ENCODE peak calls at places on chromosomes 12 and 14, in five cellular contexts. O is H1, J is GM12878, F is HepG2, G is SK-N-SH. Z is an unnamed sample.

GRCh38 chr12:82687020-82687951 is 580 bp downstream of the TMTC2 start:
- DNase-seq in O (peak), J (no peak), F (no peak), G (no peak), Z (peak)

GRCh38 chr12:79119796-79120195 is 255.2 kb downstream of the SYT1 start:
- DNase-seq in O (no peak), J (no peak), F (no peak), G (no peak), Z (no peak)

GRCh38 chr12:97151481-97151880 is 244.4 kb downstream of the NEDD1 start:
- DNase-seq in O (no peak), J (no peak), F (no peak), G (no peak), Z (no peak)

GRCh38 chr12:92987362-92987761 is 58.3 kb upstream of the EEA1 start:
- DNase-seq in O (no peak), J (no peak), F (peak), G (peak), Z (no peak)

GRCh38 chr12:93849946-93850345 is 172.8 kb downstream of the CRADD start:
- DNase-seq in O (no peak), J (no peak), F (no peak), G (no peak), Z (no peak)

GRCh38 chr14:93954900-93955891 is 21.2 kb downstream of the ASB2 start:
- DNase-seq in O (no peak), J (no peak), F (no peak), G (peak), Z (no peak)

GRCh38 chr12:1607940-1608782 is 13.8 kb upstream of the FBXL14 start:
- DNase-seq in O (no peak), J (no peak), F (no peak), G (no peak), Z (no peak)

GRCh38 chr14:76089151-76089550 is 62.6 kb upstream of the GPATCH2L start:
- DNase-seq in O (no peak), J (no peak), F (no peak), G (no peak), Z (no peak)

GRCh38 chr14:36383674-36384421 is 63.4 kb upstream of the MBIP start:
- DNase-seq in O (no peak), J (no peak), F (no peak), G (no peak), Z (no peak)

GRCh38 chr14:104290756-104291122 is 152.4 kb downstream of the KIF26A start:
- DNase-seq in O (no peak), J (no peak), F (no peak), G (peak), Z (no peak)

DNA sequence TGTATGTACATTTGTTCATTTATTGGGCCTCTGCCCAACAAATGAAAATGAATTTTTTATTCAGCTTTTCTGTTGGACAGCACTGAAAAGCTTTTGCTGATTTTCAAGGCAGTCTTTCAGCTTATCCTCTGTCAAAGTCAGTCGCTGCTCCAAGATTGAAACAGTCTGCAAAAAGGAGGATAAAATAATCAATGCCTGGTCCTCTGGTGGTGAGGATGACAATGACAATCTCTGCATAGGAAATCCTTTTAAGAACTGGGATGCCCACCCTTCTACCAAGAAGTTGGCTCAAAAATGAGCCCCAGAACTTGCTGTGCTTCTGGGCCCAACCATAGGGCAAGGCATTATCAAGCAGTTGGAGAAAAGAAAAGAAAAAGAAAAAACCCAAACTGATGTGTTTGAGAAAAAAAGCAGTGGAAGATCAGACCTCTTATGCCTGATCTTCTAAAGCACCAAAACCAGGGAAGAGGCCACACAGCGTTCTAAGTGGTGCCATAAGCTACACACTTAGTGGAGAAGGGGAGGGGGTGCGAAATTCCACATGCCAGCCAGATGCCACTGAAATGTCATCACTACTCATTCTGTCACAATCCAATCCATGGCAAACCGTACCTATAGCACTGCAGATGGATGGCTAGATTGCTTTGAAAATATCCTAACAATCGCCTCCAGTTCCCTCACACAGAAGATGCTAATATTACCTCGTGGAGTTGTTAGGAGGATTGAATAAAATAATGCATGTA is 69.0 kb upstream of the DUSP6 start:
- DNase-seq in O (no peak), J (no peak), F (no peak), G (no peak), Z (no peak)
- TF ChIP-seq TAF1 in O (no peak), J (no peak), F (no peak), G (no peak), Z (no peak)

GRCh38 chr12:20372326-20373097 is 4.2 kb downstream of the PDE3A start:
- DNase-seq in O (no peak), J (no peak), F (no peak), G (no peak), Z (no peak)

GRCh38 chr12:20377750-20378149 is 9.4 kb downstream of the PDE3A start:
- DNase-seq in O (no peak), J (no peak), F (no peak), G (no peak), Z (no peak)

GRCh38 chr12:20374775-20375174 is 6.4 kb downstream of the PDE3A start:
- DNase-seq in O (no peak), J (no peak), F (no peak), G (no peak), Z (no peak)

GRCh38 chr12:20382117-20382516 is 13.8 kb downstream of the PDE3A start:
- DNase-seq in O (no peak), J (no peak), F (no peak), G (no peak), Z (no peak)

GRCh38 chr12:20376984-20377383 is 8.6 kb downstream of the PDE3A start:
- DNase-seq in O (no peak), J (no peak), F (no peak), G (peak), Z (no peak)
- TF ChIP-seq TAF1 in O (no peak), J (no peak), F (no peak), G (no peak), Z (no peak)

DNA sequence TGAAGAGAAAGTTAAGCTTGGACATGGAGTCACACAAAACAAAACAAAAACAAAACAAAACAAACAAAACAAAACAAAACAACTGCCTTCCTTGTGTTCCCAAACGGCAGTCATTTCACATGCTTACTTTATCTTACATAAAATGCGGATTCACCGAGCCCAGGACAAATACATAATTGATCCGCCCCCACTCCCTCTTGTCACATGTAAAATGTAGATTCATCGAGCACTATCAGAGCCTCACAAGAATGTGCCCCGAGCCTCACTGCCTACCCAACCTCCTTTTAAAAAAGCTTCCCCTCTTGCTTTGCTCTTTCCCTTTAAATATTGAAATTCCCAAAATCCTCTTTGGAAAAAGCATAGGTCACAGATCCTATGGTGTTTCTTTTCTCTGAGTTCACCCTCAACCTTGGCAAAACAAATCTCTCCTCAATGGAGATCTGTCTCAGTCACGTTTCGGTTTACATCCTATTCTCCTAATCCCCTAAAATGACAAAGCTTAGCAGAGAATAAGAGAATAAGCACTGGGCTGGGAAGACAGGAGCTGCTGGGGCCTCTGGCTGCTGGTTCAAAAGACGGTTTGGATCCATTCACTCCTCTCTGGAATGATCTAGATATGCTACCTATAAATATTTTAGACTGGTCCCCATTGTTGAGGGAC is 83.7 kb downstream of the NINJ2 start:
- DNase-seq in O (no peak), J (no peak), F (no peak), G (no peak), Z (no peak)
- TF ChIP-seq TAF1 in O (no peak), J (no peak), F (no peak), G (no peak), Z (no peak)

DNA sequence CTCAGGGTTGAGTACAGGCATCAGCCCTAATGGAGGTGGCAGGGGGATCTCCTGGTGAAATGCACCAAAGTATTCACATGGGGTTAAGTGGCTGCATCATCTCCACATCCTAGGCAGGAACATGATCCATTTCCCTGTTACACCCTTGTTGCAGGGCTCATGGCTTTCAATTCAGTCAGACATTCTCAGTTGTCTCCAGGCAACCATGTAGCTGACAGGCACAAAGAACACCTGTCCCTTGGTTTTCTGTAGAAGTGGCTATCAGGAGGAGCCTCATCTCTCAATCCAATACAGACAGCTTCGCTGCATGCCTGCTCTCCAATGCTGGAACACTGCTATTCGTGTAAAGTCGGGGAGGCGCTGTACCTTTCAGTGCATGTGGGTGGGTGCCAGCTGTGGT is 299.0 kb upstream of the FOXG1 start:
- DNase-seq in O (no peak), J (no peak), F (no peak), G (no peak), Z (no peak)
- TF ChIP-seq TAF1 in O (no peak), J (no peak), F (no peak), G (no peak), Z (no peak)

GRCh38 chr12:64385468-64385867 is 5.1 kb downstream of the C12orf56 start:
- DNase-seq in O (no peak), J (no peak), F (no peak), G (no peak), Z (no peak)
- TF ChIP-seq TAF1 in O (no peak), J (no peak), F (no peak), G (no peak), Z (no peak)

DNA sequence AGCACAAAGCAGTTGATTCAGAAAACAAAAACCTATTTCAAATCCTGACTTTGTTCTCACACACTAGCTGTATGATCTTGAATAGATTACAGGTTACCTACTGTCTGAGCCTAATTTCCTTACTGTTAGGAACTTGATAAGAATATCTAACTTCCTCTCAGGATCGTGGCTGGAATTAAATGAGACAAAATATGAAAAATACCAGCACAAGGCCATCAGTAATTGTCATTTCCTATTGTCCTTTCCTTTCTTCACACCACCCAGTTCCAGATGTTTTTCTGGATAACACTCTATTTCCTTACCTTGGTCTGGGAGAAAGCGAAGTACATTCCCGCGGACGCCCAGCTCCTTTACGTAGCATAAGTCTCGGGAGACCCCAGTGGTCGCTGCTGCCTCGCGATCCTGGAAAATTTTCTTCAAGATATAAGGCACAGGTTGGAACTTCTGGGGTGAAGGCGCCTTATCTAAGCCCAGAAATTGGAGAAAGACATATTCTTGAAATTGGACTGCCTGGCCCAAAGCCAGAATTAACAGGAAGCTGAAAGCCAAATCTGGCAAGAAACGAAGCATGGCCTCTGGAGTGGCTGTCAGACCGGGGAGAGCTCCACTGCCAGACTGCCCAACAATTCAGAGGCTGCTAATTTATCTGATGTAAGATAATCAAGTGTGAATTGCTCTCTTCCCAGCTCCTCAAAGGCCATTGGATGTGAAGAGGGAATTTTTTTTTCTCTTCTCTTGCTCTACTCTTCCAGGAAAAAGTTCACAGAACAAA is at the start of gene GDF3:
- DNase-seq in O (no peak), J (no peak), F (no peak), G (no peak), Z (no peak)
- TF ChIP-seq TAF1 in O (no peak), J (no peak), F (no peak), G (no peak), Z (no peak)

DNA sequence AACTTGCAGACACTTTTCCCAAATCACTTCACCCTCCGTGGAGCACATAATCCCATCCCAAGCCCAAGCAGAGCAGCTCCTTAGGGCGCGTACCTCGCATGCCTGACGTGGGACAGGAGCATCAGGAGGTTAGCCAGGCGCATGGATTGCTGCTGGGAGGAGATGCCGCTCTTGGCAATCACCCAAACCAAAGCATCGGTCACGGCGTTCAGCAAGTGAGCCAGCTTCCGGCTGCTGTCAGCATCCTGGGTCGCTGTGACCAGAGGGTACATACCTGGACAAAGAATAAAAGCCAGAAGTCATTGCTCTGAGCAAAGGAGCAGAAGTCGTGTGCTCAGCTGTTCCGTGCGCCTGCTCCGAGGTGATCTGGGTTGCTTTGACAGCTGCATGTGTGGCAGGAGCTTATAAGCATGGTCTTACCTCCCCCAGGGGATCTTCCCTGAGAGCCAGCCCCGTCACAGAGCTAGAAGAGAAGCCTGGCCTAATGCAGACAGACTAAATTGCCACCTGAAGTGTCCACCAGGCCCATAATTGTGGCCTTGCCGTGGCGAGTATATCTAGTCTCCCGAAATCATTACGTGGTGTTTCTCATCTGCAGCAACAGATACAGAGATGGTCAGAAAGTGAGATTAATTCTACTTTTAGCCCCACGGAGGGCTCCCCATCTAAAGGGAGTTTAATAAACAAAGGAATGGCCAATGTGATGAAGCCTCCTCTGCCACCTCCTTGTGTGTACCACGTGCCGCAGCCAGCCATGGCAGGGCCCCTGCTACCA is 59.1 kb downstream of the ESR2 start:
- DNase-seq in O (no peak), J (no peak), F (no peak), G (peak), Z (no peak)
- TF ChIP-seq TAF1 in O (no peak), J (no peak), F (no peak), G (no peak), Z (no peak)

GRCh38 chr14:24329736-24330135 is 5.1 kb downstream of the ADCY4 start:
- DNase-seq in O (no peak), J (no peak), F (no peak), G (no peak), Z (no peak)
- TF ChIP-seq TAF1 in O (no peak), J (no peak), F (no peak), G (no peak), Z (no peak)

GRCh38 chr12:6336859-6337744 is 4.8 kb downstream of the TNFRSF1A start:
- DNase-seq in O (no peak), J (no peak), F (no peak), G (no peak), Z (no peak)

GRCh38 chr12:6341439-6342139 is at the start of gene TNFRSF1A:
- DNase-seq in O (no peak), J (no peak), F (peak), G (peak), Z (no peak)

GRCh38 chr12:6337958-6338406 is 3.9 kb downstream of the TNFRSF1A start:
- DNase-seq in O (no peak), J (no peak), F (peak), G (no peak), Z (no peak)

GRCh38 chr12:6340745-6341438 is 984 bp downstream of the TNFRSF1A start:
- DNase-seq in O (no peak), J (no peak), F (no peak), G (no peak), Z (no peak)

GRCh38 chr12:6338955-6339761 is 2.7 kb downstream of the TNFRSF1A start:
- DNase-seq in O (no peak), J (no peak), F (no peak), G (no peak), Z (no peak)
- TF ChIP-seq TAF1 in O (no peak), J (no peak), F (no peak), G (no peak), Z (no peak)

GRCh38 chr12:124404162-124404561 is 109.3 kb downstream of the RFLNA start:
- DNase-seq in O (no peak), J (no peak), F (no peak), G (no peak), Z (no peak)
- TF ChIP-seq TAF1 in O (no peak), J (no peak), F (no peak), G (no peak), Z (no peak)

Z was measured in GM12892.